ENCODE peak calls at places on chromosomes 1 and 21, in ten cellular contexts. U is MV-4-11; S is pancreas; M is activated CD4-positive, alpha-beta T cell treated with anti-CD3 and anti-CD28 coated beads for 48 hours; L is NCI-H510A; T is activated T-cell treated with anti-CD3 and anti-CD28 coated beads, Interleukin-2, amount 50 U/mL, for 72 hours; C is T follicular helper cell; I is HL-60; H is sigmoid colon; V is NCI-H1436. G is an unnamed sample.

GRCh38 chr1:211035821-211036380 is 98.0 kb downstream of the KCNH1 start:
- DNase-seq in M (no peak), H (no peak), C (no peak), I (no peak), T (no peak), V (no peak), S (no peak), L (no peak), U (no peak), G (no peak)

GRCh38 chr1:47576758-47577115 is 138.9 kb downstream of the FOXD2 start:
- DNase-seq in S (no peak), V (no peak), U (no peak), C (no peak), H (no peak), I (no peak), T (no peak), M (no peak), L (no peak), G (no peak)

GRCh38 chr21:32426592-32427051 is 14.1 kb downstream of the EVA1C start:
- DNase-seq in S (no peak), I (no peak), L (no peak), M (no peak), C (no peak), T (no peak), U (no peak), H (no peak), V (no peak), G (no peak)

GRCh38 chr1:224736619-224737352 is 120.7 kb downstream of the CNIH3 start:
- DNase-seq in I (peak; percentile 50), H (peak; percentile 68), M (no peak), U (peak; percentile 42), V (no peak), C (no peak), L (no peak), S (no peak), T (no peak), G (peak; percentile 77)

GRCh38 chr1:61391730-61392129 is 309.4 kb downstream of the NFIA start:
- DNase-seq in C (no peak), H (no peak), T (no peak), S (no peak), L (no peak), I (no peak), M (no peak), U (no peak), V (peak; percentile 58), G (no peak)

GRCh38 chr1:37945743-37946702 is 830 bp downstream of the INPP5B start:
- DNase-seq in V (no peak), S (peak; percentile 38), T (peak; percentile 4), L (no peak), I (peak; percentile 45), M (no peak), H (peak; percentile 89), C (no peak), U (peak; percentile 34), G (peak; percentile 18)

GRCh38 chr1:181392133-181392532 is 91.2 kb upstream of the CACNA1E start:
- DNase-seq in V (no peak), I (no peak), M (no peak), U (no peak), S (no peak), H (no peak), L (no peak), T (no peak), C (no peak), G (no peak)

GRCh38 chr1:114320586-114320985 is 166.9 kb upstream of the SYT6 start:
- DNase-seq in C (no peak), U (no peak), T (no peak), L (no peak), M (no peak), I (no peak), S (no peak), V (no peak), H (no peak), G (no peak)

GRCh38 chr1:31122101-31122735 is 56.7 kb upstream of the PUM1 start:
- DNase-seq in L (no peak), I (no peak), M (no peak), S (no peak), H (no peak), V (no peak), U (no peak), T (no peak), C (no peak), G (peak; percentile 81)

GRCh38 chr1:219385786-219386427 is 212.2 kb downstream of the LYPLAL1 start:
- DNase-seq in M (peak; percentile 45), H (no peak), V (peak; percentile 78), I (peak; percentile 55), L (peak; percentile 21), S (peak; percentile 48), T (peak; percentile 28), C (no peak), U (peak; percentile 23), G (peak; percentile 6)

GRCh38 chr1:187417524-187417923 is 588.8 kb downstream of the PLA2G4A start:
- DNase-seq in H (no peak), V (no peak), U (no peak), I (no peak), C (no peak), S (no peak), T (no peak), L (no peak), M (no peak), G (no peak)

GRCh38 chr1:178341218-178341956 is 155.4 kb downstream of the CLEC20A start:
- DNase-seq in M (no peak), T (no peak), C (no peak), V (no peak), U (no peak), S (peak; percentile 46), L (no peak), H (no peak), I (no peak), G (no peak)

GRCh38 chr1:62229932-62230331 is 35.3 kb downstream of the L1TD1 start:
- DNase-seq in L (no peak), I (no peak), T (no peak), C (no peak), S (no peak), H (peak; percentile 55), U (no peak), V (no peak), M (no peak), G (no peak)

GRCh38 chr1:98884864-98885263 is 119.8 kb downstream of the PLPPR5 start:
- DNase-seq in T (no peak), L (no peak), C (no peak), S (no peak), I (no peak), V (no peak), U (no peak), H (no peak), M (no peak), G (no peak)

GRCh38 chr1:99725996-99726395 is 40.4 kb downstream of the FRRS1 start:
- DNase-seq in L (no peak), U (peak; percentile 58), M (no peak), H (no peak), T (no peak), I (peak; percentile 46), V (no peak), C (no peak), S (no peak), G (no peak)

GRCh38 chr1:205208805-205209204 is 2.7 kb downstream of the DSTYK start:
- DNase-seq in L (no peak), H (no peak), U (no peak), T (no peak), I (no peak), V (no peak), M (no peak), S (no peak), C (no peak), G (no peak)

GRCh38 chr21:43020177-43020576 is 45.8 kb downstream of the PKNOX1 start:
- DNase-seq in C (no peak), U (no peak), T (no peak), H (no peak), L (no peak), M (no peak), S (no peak), I (no peak), V (no peak), G (no peak)

GRCh38 chr1:189312499-189312898 is 1165.2 kb downstream of the BRINP3 start:
- DNase-seq in V (no peak), T (no peak), I (no peak), H (no peak), U (no peak), M (no peak), L (no peak), S (no peak), C (no peak), G (no peak)

GRCh38 chr21:29008373-29008772 is 10.8 kb downstream of the RWDD2B start:
- DNase-seq in C (no peak), L (no peak), V (no peak), U (no peak), T (no peak), I (no peak), M (no peak), H (no peak), S (no peak), G (no peak)

GRCh38 chr1:155186266-155186954 is 12.8 kb downstream of the TRIM46 start:
- DNase-seq in T (no peak), L (peak; percentile 52), U (no peak), H (peak; percentile 40), I (no peak), S (peak; percentile 57), V (peak; percentile 72), M (no peak), C (no peak), G (peak; percentile 91)

GRCh38 chr1:182166750-182167149 is 105.2 kb upstream of the ZNF648 start:
- DNase-seq in U (no peak), T (no peak), M (no peak), C (no peak), S (no peak), V (no peak), L (no peak), H (no peak), I (no peak), G (no peak)

GRCh38 chr1:239478069-239478468 is 91.7 kb downstream of the CHRM3 start:
- DNase-seq in L (no peak), I (no peak), H (no peak), T (no peak), M (no peak), S (no peak), C (no peak), V (no peak), U (no peak), G (no peak)

GRCh38 chr1:205448540-205449253 is 7.1 kb downstream of the BLACAT1 start:
- DNase-seq in U (no peak), S (no peak), V (no peak), I (no peak), C (no peak), L (no peak), T (no peak), H (no peak), M (no peak), G (no peak)

GRCh38 chr1:33169290-33170055 is 12.4 kb downstream of the TRIM62 start:
- DNase-seq in C (no peak), M (no peak), V (no peak), L (peak; percentile 39), T (no peak), H (no peak), U (no peak), I (no peak), S (no peak), G (no peak)

GRCh38 chr1:26994020-26994745 is 691 bp downstream of the TRNP1 start:
- DNase-seq in C (no peak), L (no peak), S (no peak), I (no peak), T (peak; percentile 41), M (peak; percentile 43), H (no peak), U (no peak), V (peak; percentile 6), G (peak; percentile 61)

GRCh38 chr1:13760340-13760739 is 60.4 kb downstream of the PRDM2 start:
- DNase-seq in S (no peak), L (no peak), I (no peak), T (no peak), H (no peak), U (no peak), C (no peak), M (no peak), V (no peak), G (no peak)

GRCh38 chr21:14943636-14944035 is 121.2 kb downstream of the NRIP1 start:
- DNase-seq in H (no peak), I (no peak), T (no peak), C (no peak), S (no peak), L (no peak), U (no peak), M (no peak), V (no peak), G (no peak)

GRCh38 chr1:230743874-230744273 is 3.3 kb upstream of the CAPN9 start:
- DNase-seq in H (no peak), T (no peak), I (no peak), V (no peak), S (no peak), U (no peak), C (no peak), M (no peak), L (no peak), G (no peak)

G was measured in NCI-H526.